ENCODE peak calls at places on chromosomes 13 and 19, in eight cellular contexts. One of them, this sample, is unnamed.

GRCh38 chr13:40348096-40348679 is 318.3 kb downstream of the FOXO1 start:
- DNase-seq in aorta: no peak
- DNase-seq in NCI-H1092 treated with DMSO at 0.1 percent for 48 hours: no peak
- DNase-seq in GM12865: no peak
- DNase-seq in neural crest cell: no peak
- DNase-seq in activated T-cell treated with anti-CD3 and anti-CD28 coated beads, Interleukin-2, amount 50 U/mL, for 72 hours: no peak
- DNase-seq in substantia nigra: peak; percentile 5
- DNase-seq in lower lobe of right lung: no peak
- DNase-seq in this sample: no peak

GRCh38 chr13:103876571-103876970 is 810.4 kb upstream of the SLC10A2 start:
- DNase-seq in aorta: no peak
- DNase-seq in NCI-H1092 treated with DMSO at 0.1 percent for 48 hours: no peak
- DNase-seq in GM12865: no peak
- DNase-seq in neural crest cell: no peak
- DNase-seq in activated T-cell treated with anti-CD3 and anti-CD28 coated beads, Interleukin-2, amount 50 U/mL, for 72 hours: no peak
- DNase-seq in substantia nigra: no peak
- DNase-seq in lower lobe of right lung: no peak
- DNase-seq in this sample: no peak

GRCh38 chr19:55116232-55117062 is 990 bp downstream of the PPP1R12C start:
- DNase-seq in aorta: peak; percentile 88
- DNase-seq in NCI-H1092 treated with DMSO at 0.1 percent for 48 hours: no peak
- DNase-seq in GM12865: peak; percentile 68
- DNase-seq in neural crest cell: peak; percentile 29
- DNase-seq in activated T-cell treated with anti-CD3 and anti-CD28 coated beads, Interleukin-2, amount 50 U/mL, for 72 hours: peak; percentile 56
- DNase-seq in substantia nigra: peak; percentile 74
- DNase-seq in lower lobe of right lung: peak; percentile 76
- DNase-seq in this sample: peak; percentile 92

GRCh38 chr13:30466841-30467252 is 1.1 kb upstream of the HMGB1 start:
- DNase-seq in aorta: no peak
- DNase-seq in NCI-H1092 treated with DMSO at 0.1 percent for 48 hours: no peak
- DNase-seq in GM12865: peak; percentile 61
- DNase-seq in neural crest cell: no peak
- DNase-seq in activated T-cell treated with anti-CD3 and anti-CD28 coated beads, Interleukin-2, amount 50 U/mL, for 72 hours: no peak
- DNase-seq in substantia nigra: no peak
- DNase-seq in lower lobe of right lung: no peak
- DNase-seq in this sample: no peak

GRCh38 chr13:21528616-21529015 is 69.5 kb upstream of the ZDHHC20 start:
- DNase-seq in aorta: no peak
- DNase-seq in NCI-H1092 treated with DMSO at 0.1 percent for 48 hours: no peak
- DNase-seq in GM12865: no peak
- DNase-seq in neural crest cell: no peak
- DNase-seq in activated T-cell treated with anti-CD3 and anti-CD28 coated beads, Interleukin-2, amount 50 U/mL, for 72 hours: no peak
- DNase-seq in substantia nigra: no peak
- DNase-seq in lower lobe of right lung: no peak
- DNase-seq in this sample: no peak

GRCh38 chr13:93766719-93767118 is 540.1 kb downstream of the GPC6 start:
- DNase-seq in aorta: no peak
- DNase-seq in NCI-H1092 treated with DMSO at 0.1 percent for 48 hours: no peak
- DNase-seq in GM12865: no peak
- DNase-seq in neural crest cell: no peak
- DNase-seq in activated T-cell treated with anti-CD3 and anti-CD28 coated beads, Interleukin-2, amount 50 U/mL, for 72 hours: no peak
- DNase-seq in substantia nigra: no peak
- DNase-seq in lower lobe of right lung: no peak
- DNase-seq in this sample: no peak

GRCh38 chr13:94308808-94309207 is 170.7 kb downstream of the DCT start:
- DNase-seq in aorta: no peak
- DNase-seq in NCI-H1092 treated with DMSO at 0.1 percent for 48 hours: no peak
- DNase-seq in GM12865: no peak
- DNase-seq in neural crest cell: no peak
- DNase-seq in activated T-cell treated with anti-CD3 and anti-CD28 coated beads, Interleukin-2, amount 50 U/mL, for 72 hours: no peak
- DNase-seq in substantia nigra: no peak
- DNase-seq in lower lobe of right lung: no peak
- DNase-seq in this sample: no peak

GRCh38 chr19:2755448-2755705 is 15.6 kb upstream of the SLC39A3 start:
- DNase-seq in aorta: no peak
- DNase-seq in NCI-H1092 treated with DMSO at 0.1 percent for 48 hours: no peak
- DNase-seq in GM12865: no peak
- DNase-seq in neural crest cell: no peak
- DNase-seq in activated T-cell treated with anti-CD3 and anti-CD28 coated beads, Interleukin-2, amount 50 U/mL, for 72 hours: no peak
- DNase-seq in substantia nigra: no peak
- DNase-seq in lower lobe of right lung: no peak
- DNase-seq in this sample: peak; percentile 54

GRCh38 chr19:19434483-19435045 is 29.1 kb downstream of the GATAD2A start:
- DNase-seq in aorta: no peak
- DNase-seq in NCI-H1092 treated with DMSO at 0.1 percent for 48 hours: no peak
- DNase-seq in GM12865: no peak
- DNase-seq in neural crest cell: no peak
- DNase-seq in activated T-cell treated with anti-CD3 and anti-CD28 coated beads, Interleukin-2, amount 50 U/mL, for 72 hours: no peak
- DNase-seq in substantia nigra: no peak
- DNase-seq in lower lobe of right lung: no peak
- DNase-seq in this sample: no peak

GRCh38 chr19:1767464-1767933 is 14.2 kb downstream of the ONECUT3 start:
- DNase-seq in aorta: no peak
- DNase-seq in NCI-H1092 treated with DMSO at 0.1 percent for 48 hours: no peak
- DNase-seq in GM12865: peak; percentile 41
- DNase-seq in neural crest cell: peak; percentile 78
- DNase-seq in activated T-cell treated with anti-CD3 and anti-CD28 coated beads, Interleukin-2, amount 50 U/mL, for 72 hours: peak; percentile 70
- DNase-seq in substantia nigra: peak; percentile 7
- DNase-seq in lower lobe of right lung: no peak
- DNase-seq in this sample: peak; percentile 87

GRCh38 chr13:30577381-30577780 is 40.3 kb upstream of the USPL1 start:
- DNase-seq in aorta: no peak
- DNase-seq in NCI-H1092 treated with DMSO at 0.1 percent for 48 hours: no peak
- DNase-seq in GM12865: peak; percentile 85
- DNase-seq in neural crest cell: no peak
- DNase-seq in activated T-cell treated with anti-CD3 and anti-CD28 coated beads, Interleukin-2, amount 50 U/mL, for 72 hours: peak; percentile 64
- DNase-seq in substantia nigra: no peak
- DNase-seq in lower lobe of right lung: no peak
- DNase-seq in this sample: no peak

GRCh38 chr13:20882206-20882605 is 20.3 kb downstream of the XPO4 start:
- DNase-seq in aorta: no peak
- DNase-seq in NCI-H1092 treated with DMSO at 0.1 percent for 48 hours: no peak
- DNase-seq in GM12865: no peak
- DNase-seq in neural crest cell: no peak
- DNase-seq in activated T-cell treated with anti-CD3 and anti-CD28 coated beads, Interleukin-2, amount 50 U/mL, for 72 hours: no peak
- DNase-seq in substantia nigra: no peak
- DNase-seq in lower lobe of right lung: no peak
- DNase-seq in this sample: no peak

GRCh38 chr13:27578121-27579030 is 42.0 kb downstream of the LNX2 start:
- DNase-seq in aorta: no peak
- DNase-seq in NCI-H1092 treated with DMSO at 0.1 percent for 48 hours: no peak
- DNase-seq in GM12865: no peak
- DNase-seq in neural crest cell: no peak
- DNase-seq in activated T-cell treated with anti-CD3 and anti-CD28 coated beads, Interleukin-2, amount 50 U/mL, for 72 hours: no peak
- DNase-seq in substantia nigra: no peak
- DNase-seq in lower lobe of right lung: no peak
- DNase-seq in this sample: no peak

This sample was measured in spleen.